ENCODE peak calls at places on chromosome 13, in five cellular contexts. One of them, this sample, is unnamed.

GRCh38 chr13:85616275-85616674 is 182.9 kb downstream of the SLITRK6 start:
- DNase-seq in heart right ventricle: no peak
- DNase-seq in tibial nerve: no peak
- DNase-seq in fibroblast of the aortic adventitia: no peak
- DNase-seq in pancreas: no peak
- DNase-seq in this sample: no peak

GRCh38 chr13:99658266-99658991 is 157.2 kb downstream of the TM9SF2 start:
- DNase-seq in heart right ventricle: peak; percentile 67
- DNase-seq in tibial nerve: peak; percentile 29
- DNase-seq in fibroblast of the aortic adventitia: peak; percentile 56
- DNase-seq in pancreas: peak; percentile 15
- DNase-seq in this sample: no peak

GRCh38 chr13:80441968-80442367 is 101.0 kb upstream of the SPRY2 start:
- DNase-seq in heart right ventricle: no peak
- DNase-seq in tibial nerve: no peak
- DNase-seq in fibroblast of the aortic adventitia: peak; percentile 8
- DNase-seq in pancreas: no peak
- DNase-seq in this sample: no peak

GRCh38 chr13:107271226-107271625 is 703.3 kb upstream of the ARGLU1 start:
- DNase-seq in heart right ventricle: no peak
- DNase-seq in tibial nerve: no peak
- DNase-seq in fibroblast of the aortic adventitia: peak; percentile 15
- DNase-seq in pancreas: no peak
- DNase-seq in this sample: no peak

GRCh38 chr13:72886272-72887062 is 104.5 kb downstream of the PIBF1 start:
- DNase-seq in heart right ventricle: no peak
- DNase-seq in tibial nerve: no peak
- DNase-seq in fibroblast of the aortic adventitia: peak; percentile 73
- DNase-seq in pancreas: no peak
- DNase-seq in this sample: no peak

GRCh38 chr13:79779761-79780160 is 298.8 kb downstream of the NDFIP2 start:
- DNase-seq in heart right ventricle: no peak
- DNase-seq in tibial nerve: peak; percentile 42
- DNase-seq in fibroblast of the aortic adventitia: peak; percentile 90
- DNase-seq in pancreas: no peak
- DNase-seq in this sample: no peak

GRCh38 chr13:24274452-24274971 is 34.9 kb upstream of the C1QTNF9 start:
- DNase-seq in heart right ventricle: peak; percentile 34
- DNase-seq in tibial nerve: no peak
- DNase-seq in fibroblast of the aortic adventitia: no peak
- DNase-seq in pancreas: no peak
- DNase-seq in this sample: no peak

GRCh38 chr13:113992276-113993005 is 18.6 kb upstream of the C13orf46 start:
- DNase-seq in heart right ventricle: peak; percentile 13
- DNase-seq in tibial nerve: no peak
- DNase-seq in fibroblast of the aortic adventitia: no peak
- DNase-seq in pancreas: no peak
- DNase-seq in this sample: peak; percentile 58

GRCh38 chr13:78881054-78881453 is 222.1 kb upstream of the OBI1 start:
- DNase-seq in heart right ventricle: no peak
- DNase-seq in tibial nerve: no peak
- DNase-seq in fibroblast of the aortic adventitia: no peak
- DNase-seq in pancreas: no peak
- DNase-seq in this sample: no peak

GRCh38 chr13:22014469-22014868 is 343.6 kb downstream of the FGF9 start:
- DNase-seq in heart right ventricle: no peak
- DNase-seq in tibial nerve: no peak
- DNase-seq in fibroblast of the aortic adventitia: no peak
- DNase-seq in pancreas: no peak
- DNase-seq in this sample: peak; percentile 3

GRCh38 chr13:73803997-73804396 is 330.2 kb downstream of the KLF12 start:
- DNase-seq in heart right ventricle: no peak
- DNase-seq in tibial nerve: no peak
- DNase-seq in fibroblast of the aortic adventitia: no peak
- DNase-seq in pancreas: no peak
- DNase-seq in this sample: no peak

GRCh38 chr13:94419304-94419943 is 60.1 kb downstream of the DCT start:
- DNase-seq in heart right ventricle: no peak
- DNase-seq in tibial nerve: no peak
- DNase-seq in fibroblast of the aortic adventitia: peak; percentile 76
- DNase-seq in pancreas: no peak
- DNase-seq in this sample: no peak

GRCh38 chr13:24251525-24251924 is 57.9 kb upstream of the C1QTNF9 start:
- DNase-seq in heart right ventricle: no peak
- DNase-seq in tibial nerve: no peak
- DNase-seq in fibroblast of the aortic adventitia: no peak
- DNase-seq in pancreas: no peak
- DNase-seq in this sample: no peak

GRCh38 chr13:57624565-57625435 is 6.7 kb upstream of the PCDH17 start:
- DNase-seq in heart right ventricle: no peak
- DNase-seq in tibial nerve: peak; percentile 61
- DNase-seq in fibroblast of the aortic adventitia: peak; percentile 60
- DNase-seq in pancreas: peak; percentile 48
- DNase-seq in this sample: no peak

GRCh38 chr13:27264181-27264580 is 6.4 kb upstream of the RASL11A start:
- DNase-seq in heart right ventricle: no peak
- DNase-seq in tibial nerve: no peak
- DNase-seq in fibroblast of the aortic adventitia: peak; percentile 64
- DNase-seq in pancreas: no peak
- DNase-seq in this sample: no peak

GRCh38 chr13:88751994-88752393 is 1080.8 kb downstream of the SLITRK5 start:
- DNase-seq in heart right ventricle: no peak
- DNase-seq in tibial nerve: no peak
- DNase-seq in fibroblast of the aortic adventitia: no peak
- DNase-seq in pancreas: no peak
- DNase-seq in this sample: no peak

GRCh38 chr13:95505265-95505664 is 47.3 kb upstream of the CLDN10 start:
- DNase-seq in heart right ventricle: no peak
- DNase-seq in tibial nerve: no peak
- DNase-seq in fibroblast of the aortic adventitia: peak; percentile 43
- DNase-seq in pancreas: no peak
- DNase-seq in this sample: no peak

GRCh38 chr13:101514695-101515275 is 62.3 kb downstream of the ITGBL1 start:
- DNase-seq in heart right ventricle: no peak
- DNase-seq in tibial nerve: peak; percentile 81
- DNase-seq in fibroblast of the aortic adventitia: peak; percentile 84
- DNase-seq in pancreas: no peak
- DNase-seq in this sample: peak; percentile 19

DNA sequence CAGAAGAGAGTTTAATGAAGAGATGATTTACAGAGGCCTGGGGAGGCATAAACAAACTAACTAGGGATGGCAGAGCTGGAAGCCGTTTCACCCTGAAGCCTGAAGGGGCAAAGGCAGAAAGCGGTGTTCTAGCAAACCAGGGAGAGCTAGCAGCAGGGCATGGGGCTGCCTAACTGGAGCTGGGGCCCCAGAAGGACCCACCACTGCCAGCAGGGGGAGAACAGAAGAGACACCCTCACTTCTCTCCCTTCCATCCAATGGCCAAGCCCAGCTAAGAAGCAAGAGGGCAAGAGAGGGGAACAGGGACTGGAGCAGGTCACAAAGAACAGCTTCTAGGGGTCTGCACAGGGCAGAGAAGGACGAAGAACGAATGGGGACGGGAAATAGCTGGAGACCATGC is 195.5 kb downstream of the KATNAL1 start:
- DNase-seq in heart right ventricle: no peak
- DNase-seq in tibial nerve: no peak
- DNase-seq in fibroblast of the aortic adventitia: no peak
- DNase-seq in pancreas: no peak
- DNase-seq in this sample: no peak
- TF ChIP-seq CTCF in heart right ventricle: no peak
- TF ChIP-seq CTCF in tibial nerve: no peak
- TF ChIP-seq CTCF in fibroblast of the aortic adventitia: peak; percentile 34
- TF ChIP-seq CTCF in pancreas: no peak
- TF ChIP-seq CTCF in this sample: no peak

DNA sequence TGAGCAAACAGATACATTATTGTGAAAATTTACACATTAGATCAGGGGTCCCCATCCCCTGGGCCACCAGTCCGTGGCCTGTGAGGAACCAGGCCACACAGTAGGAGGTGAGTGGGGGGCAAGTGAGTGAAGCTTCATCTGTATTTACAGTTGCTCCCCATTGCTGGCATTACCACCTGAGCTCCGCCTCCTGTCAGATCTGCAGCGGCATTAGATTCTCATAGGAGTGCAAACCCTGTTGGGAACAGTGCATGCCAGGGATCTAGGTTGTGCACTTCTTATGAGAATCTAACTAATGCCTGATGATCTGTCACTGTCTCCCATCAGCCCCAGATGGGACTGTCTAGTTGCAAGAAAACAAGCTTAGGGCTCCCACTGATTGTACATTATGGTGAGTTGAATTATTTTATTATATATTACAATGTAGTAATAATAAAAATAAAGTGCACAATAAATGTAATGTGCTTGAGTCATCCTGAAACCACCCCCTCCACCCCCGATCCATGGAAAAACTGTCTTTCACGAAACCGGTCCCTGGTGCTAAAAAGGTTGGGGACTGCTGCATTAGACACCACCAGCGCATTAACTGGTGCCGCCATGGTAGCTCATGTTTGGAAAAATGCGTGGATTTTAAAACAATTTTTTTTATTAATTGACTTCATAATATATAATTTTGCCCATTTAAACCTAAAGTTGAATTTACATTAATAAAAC is 51.7 kb downstream of the DGKH start:
- DNase-seq in heart right ventricle: no peak
- DNase-seq in tibial nerve: no peak
- DNase-seq in fibroblast of the aortic adventitia: no peak
- DNase-seq in pancreas: no peak
- DNase-seq in this sample: no peak
- H3K4me3 ChIP-seq in heart right ventricle: no peak overlapping the region
- H3K4me3 ChIP-seq in tibial nerve: no peak overlapping the region
- H3K4me3 ChIP-seq in fibroblast of the aortic adventitia: no peak overlapping the region
- H3K4me3 ChIP-seq in pancreas: no peak overlapping the region
- H3K4me3 ChIP-seq in this sample: no peak overlapping the region

DNA sequence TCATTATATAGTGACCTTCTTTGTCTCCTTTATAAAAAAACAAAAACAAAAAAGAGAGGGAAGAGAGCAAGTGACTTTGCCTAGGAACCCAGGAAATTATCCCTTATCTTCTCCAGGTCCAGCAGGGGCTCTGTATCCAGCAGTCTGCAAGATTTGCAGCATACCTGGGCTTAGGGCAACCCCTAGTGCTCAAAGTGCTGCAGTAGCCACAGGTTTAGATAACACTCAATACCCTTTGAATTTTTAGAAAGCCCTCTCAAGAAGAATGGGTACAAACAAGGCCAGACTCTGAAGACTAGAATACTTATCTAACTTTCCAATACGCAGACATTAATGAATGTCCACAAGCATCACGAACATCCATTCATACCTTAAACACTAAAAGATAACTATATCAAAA is 43.2 kb downstream of the CCNA1 start:
- DNase-seq in heart right ventricle: no peak
- DNase-seq in tibial nerve: no peak
- DNase-seq in fibroblast of the aortic adventitia: peak; percentile 32
- DNase-seq in pancreas: no peak
- DNase-seq in this sample: no peak
- TF ChIP-seq CTCF in heart right ventricle: no peak
- TF ChIP-seq CTCF in tibial nerve: no peak
- TF ChIP-seq CTCF in fibroblast of the aortic adventitia: peak; percentile 19
- TF ChIP-seq CTCF in pancreas: no peak
- TF ChIP-seq CTCF in this sample: peak; percentile 31

GRCh38 chr13:108495686-108496363 is 133.6 kb upstream of the MYO16 start:
- DNase-seq in heart right ventricle: no peak
- DNase-seq in tibial nerve: no peak
- DNase-seq in fibroblast of the aortic adventitia: no peak
- DNase-seq in pancreas: no peak
- DNase-seq in this sample: no peak
- H3K4me3 ChIP-seq in heart right ventricle: peak overlapping the region; percentile 14
- H3K4me3 ChIP-seq in tibial nerve: peak overlapping the region; percentile 7
- H3K4me3 ChIP-seq in fibroblast of the aortic adventitia: no peak overlapping the region
- H3K4me3 ChIP-seq in pancreas: no peak overlapping the region
- H3K4me3 ChIP-seq in this sample: no peak overlapping the region

GRCh38 chr13:110643768-110644421 is 28.6 kb downstream of the NAXD start:
- DNase-seq in heart right ventricle: no peak
- DNase-seq in tibial nerve: no peak
- DNase-seq in fibroblast of the aortic adventitia: no peak
- DNase-seq in pancreas: no peak
- DNase-seq in this sample: no peak

GRCh38 chr13:110643324-110643723 is 28.0 kb downstream of the NAXD start:
- DNase-seq in heart right ventricle: no peak
- DNase-seq in tibial nerve: no peak
- DNase-seq in fibroblast of the aortic adventitia: no peak
- DNase-seq in pancreas: no peak
- DNase-seq in this sample: no peak

GRCh38 chr13:110645750-110646149 is 30.4 kb downstream of the NAXD start:
- DNase-seq in heart right ventricle: no peak
- DNase-seq in tibial nerve: no peak
- DNase-seq in fibroblast of the aortic adventitia: no peak
- DNase-seq in pancreas: no peak
- DNase-seq in this sample: no peak

GRCh38 chr13:110646442-110647364 is 31.4 kb downstream of the NAXD start:
- DNase-seq in heart right ventricle: no peak
- DNase-seq in tibial nerve: no peak
- DNase-seq in fibroblast of the aortic adventitia: no peak
- DNase-seq in pancreas: no peak
- DNase-seq in this sample: no peak

DNA sequence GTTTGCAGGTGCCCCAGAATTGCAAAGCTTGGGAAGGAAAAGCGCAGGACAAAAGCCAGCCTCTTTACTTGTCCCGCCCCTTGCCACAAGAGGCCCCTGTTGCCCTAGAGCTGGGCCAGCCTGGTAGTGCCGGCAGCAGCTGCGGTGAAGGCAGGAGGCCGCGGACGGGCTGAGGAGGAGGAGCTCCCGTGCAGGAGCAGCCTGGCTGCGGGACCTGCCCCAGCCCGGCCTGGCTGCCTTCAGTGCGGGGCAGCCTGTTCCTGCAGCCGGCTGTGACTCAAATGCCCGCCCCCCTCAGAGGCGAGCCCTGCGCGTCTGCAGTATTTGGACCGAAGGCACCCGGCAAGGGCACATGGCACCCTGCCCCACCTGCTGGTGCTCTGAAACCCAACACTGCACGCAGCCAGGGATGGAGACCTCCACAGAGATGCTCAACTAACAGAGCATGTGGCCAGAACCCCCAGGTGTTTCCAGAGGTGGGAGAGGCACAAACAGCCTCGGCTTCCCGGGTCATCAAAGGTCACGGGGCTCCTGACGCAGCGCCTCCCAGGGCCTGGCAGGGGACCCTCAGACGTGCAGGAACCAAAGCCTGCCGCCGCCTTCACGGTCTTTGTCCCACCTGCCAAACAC is 29.7 kb downstream of the NAXD start:
- DNase-seq in heart right ventricle: peak; percentile 57
- DNase-seq in tibial nerve: no peak
- DNase-seq in fibroblast of the aortic adventitia: peak; percentile 54
- DNase-seq in pancreas: peak; percentile 46
- DNase-seq in this sample: no peak
- TF ChIP-seq CTCF in heart right ventricle: peak; percentile 29
- TF ChIP-seq CTCF in tibial nerve: peak; percentile 40
- TF ChIP-seq CTCF in fibroblast of the aortic adventitia: peak; percentile 26
- TF ChIP-seq CTCF in pancreas: no peak
- TF ChIP-seq CTCF in this sample: peak; percentile 16